ENCODE peak calls at places on chromosomes 5 and 9, in ten cellular contexts. N is right atrium auricular region; T is astrocyte of the spinal cord; W is CD8-positive, alpha-beta T cell; Y is fibroblast of villous mesenchyme; R is retinal pigment epithelial cell; L is IMR-90; P is uterus; A is OCI-LY7; O is PC-3. I is an unnamed sample.

GRCh38 chr9:36470891-36471290 is 70.8 kb upstream of the RNF38 start:
- DNase-seq in Y (peak), P (peak), W (peak), R (no peak), L (peak), A (peak), O (no peak), N (no peak), T (peak), I (no peak)

GRCh38 chr9:115781361-115781760 is 372.2 kb upstream of the PAPPA start:
- DNase-seq in L (no peak), Y (no peak), T (no peak), R (no peak), A (no peak), O (peak), N (no peak), W (no peak), P (no peak), I (no peak)

GRCh38 chr5:150593593-150593992 is 46.9 kb upstream of the SYNPO start:
- DNase-seq in W (no peak), R (no peak), O (no peak), A (no peak), Y (peak), L (no peak), N (peak), P (no peak), T (no peak), I (no peak)

GRCh38 chr9:3330792-3331420 is 194.9 kb downstream of the RFX3 start:
- DNase-seq in A (no peak), L (peak), Y (no peak), T (peak), P (no peak), N (no peak), R (peak), O (peak), W (no peak), I (no peak)

GRCh38 chr5:59673438-59674058 is 220.0 kb downstream of the PDE4D start:
- DNase-seq in R (no peak), Y (peak), O (peak), A (peak), N (no peak), P (no peak), T (peak), W (no peak), L (peak), I (no peak)

GRCh38 chr5:148740966-148741742 is 85.3 kb upstream of the ADRB2 start:
- DNase-seq in R (peak), T (peak), L (peak), W (no peak), A (peak), N (no peak), O (peak), Y (peak), P (no peak), I (peak)

GRCh38 chr5:177303925-177304391 is 359 bp downstream of the PRELID1 start:
- DNase-seq in Y (no peak), T (no peak), L (no peak), P (no peak), R (no peak), A (peak), O (no peak), N (no peak), W (no peak), I (no peak)

GRCh38 chr5:157390179-157390923 is 69.7 kb upstream of the NIPAL4 start:
- DNase-seq in R (peak), T (peak), W (peak), Y (peak), A (no peak), P (peak), L (peak), O (peak), N (no peak), I (peak)

GRCh38 chr9:23543420-23543819 is 282.6 kb downstream of the ELAVL2 start:
- DNase-seq in Y (no peak), T (peak), O (peak), N (no peak), R (no peak), L (no peak), A (no peak), P (no peak), W (no peak), I (no peak)

GRCh38 chr9:132142883-132143282 is 19.0 kb upstream of the NTNG2 start:
- DNase-seq in O (peak), L (no peak), A (no peak), P (no peak), R (no peak), Y (no peak), N (no peak), W (no peak), T (no peak), I (no peak)

GRCh38 chr9:38062498-38063362 is 6.3 kb downstream of the SHB start:
- DNase-seq in L (peak), P (no peak), Y (peak), A (no peak), N (no peak), W (no peak), T (peak), R (peak), O (peak), I (no peak)

GRCh38 chr5:134449167-134449566 is 37.5 kb upstream of the CDKN2AIPNL start:
- DNase-seq in R (no peak), N (no peak), O (no peak), T (no peak), Y (no peak), L (no peak), A (no peak), P (no peak), W (no peak), I (no peak)

GRCh38 chr5:93461751-93462150 is 119.3 kb downstream of the NR2F1-AS1 start:
- DNase-seq in N (no peak), Y (peak), L (peak), W (no peak), T (peak), O (peak), P (no peak), A (no peak), R (no peak), I (no peak)

GRCh38 chr9:32783168-32783891 is at the start of gene TMEM215:
- DNase-seq in N (no peak), T (peak), R (no peak), P (no peak), A (no peak), Y (no peak), O (no peak), W (no peak), L (no peak), I (no peak)

GRCh38 chr9:116395409-116396037 is 241.9 kb downstream of the PAPPA start:
- DNase-seq in T (no peak), R (no peak), P (no peak), L (no peak), Y (peak), N (no peak), W (no peak), A (peak), O (no peak), I (no peak)

GRCh38 chr9:114583371-114583770 is 4.2 kb upstream of the ATP6V1G1 start:
- DNase-seq in T (no peak), P (no peak), A (no peak), R (no peak), Y (no peak), W (no peak), N (no peak), L (no peak), O (no peak), I (no peak)

GRCh38 chr5:44665101-44665701 is 143.5 kb upstream of the MRPS30 start:
- DNase-seq in N (no peak), L (no peak), O (peak), R (no peak), P (no peak), A (no peak), Y (peak), W (no peak), T (no peak), I (no peak)

GRCh38 chr5:34892414-34892813 is 22.9 kb downstream of the RAD1 start:
- DNase-seq in W (no peak), O (no peak), A (no peak), P (no peak), Y (no peak), T (no peak), N (no peak), R (no peak), L (no peak), I (no peak)
- H3K4me3 ChIP-seq in W (no peak), O (no peak), A (no peak), P (no peak), Y (no peak), T (no peak), N (no peak), R (no peak), L (no peak), I (no peak)

GRCh38 chr5:138464388-138465287 is 641 bp upstream of the EGR1 start:
- DNase-seq in N (peak), T (peak), R (peak), A (peak), Y (peak), O (peak), L (peak), P (peak), W (peak), I (peak)
- TF ChIP-seq CTCF in N (peak), T (no peak), R (no peak), A (peak), Y (no peak), O (peak), L (no peak), P (peak), W (peak), I (peak)

DNA sequence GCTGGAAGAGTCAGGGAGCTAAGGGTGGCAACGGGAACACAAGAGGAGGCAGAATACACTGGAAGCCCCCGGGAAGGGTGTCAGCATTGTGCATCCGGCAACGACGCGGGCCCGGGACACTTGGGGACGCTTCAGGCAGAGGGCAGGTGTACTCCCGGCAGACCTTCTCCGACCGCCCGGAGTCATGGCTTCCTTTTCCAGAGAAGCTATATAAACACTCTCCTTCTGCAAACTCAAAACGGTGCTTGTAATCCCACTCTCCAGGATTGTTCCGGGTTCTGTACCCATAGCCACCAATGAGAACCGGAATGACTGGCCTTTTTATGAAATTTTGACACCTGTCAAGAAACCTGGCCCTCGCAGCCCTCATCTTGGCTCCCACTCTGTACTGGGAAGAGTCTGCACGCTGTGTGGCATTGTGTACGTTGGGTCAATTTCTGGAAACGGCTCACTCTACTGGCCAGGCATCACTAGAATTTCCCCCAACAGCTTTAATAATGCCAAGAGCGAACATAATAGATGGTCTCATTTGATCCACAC is 462 bp upstream of the MCC start:
- DNase-seq in N (no peak), L (peak), T (no peak), O (peak), W (no peak), R (no peak), Y (no peak), P (no peak), A (no peak), I (no peak)
- H3K4me3 ChIP-seq in N (peak), L (peak), T (peak), O (peak), W (peak), R (peak), Y (peak), P (peak), A (no peak), I (peak)

GRCh38 chr5:28896949-28897348 is 1858.6 kb upstream of the CDH9 start:
- DNase-seq in O (peak), R (peak), L (no peak), N (no peak), A (no peak), Y (no peak), T (peak), P (no peak), W (no peak), I (no peak)
- TF ChIP-seq CTCF in O (peak), R (peak), L (no peak), N (no peak), A (no peak), Y (no peak), T (peak), P (no peak), W (no peak), I (no peak)

GRCh38 chr9:124045076-124045829 is 33.7 kb downstream of the LHX2 start:
- DNase-seq in P (peak), R (no peak), W (no peak), A (no peak), L (peak), T (peak), Y (peak), O (no peak), N (peak), I (no peak)
- H3K4me3 ChIP-seq in P (peak), R (peak), W (no peak), A (no peak), L (peak), T (peak), Y (peak), O (peak), N (peak), I (peak)

GRCh38 chr5:95845401-95845800 is 22.9 kb upstream of the GLRX start:
- DNase-seq in A (no peak), O (no peak), L (no peak), P (no peak), Y (no peak), T (no peak), R (no peak), W (no peak), N (peak), I (no peak)

GRCh38 chr5:95846554-95847260 is 24.2 kb upstream of the GLRX start:
- DNase-seq in A (peak), L (peak), O (peak), W (peak), R (no peak), N (peak), T (peak), Y (peak), P (peak), I (no peak)

GRCh38 chr5:95850391-95850894 is 27.9 kb upstream of the GLRX start:
- DNase-seq in T (no peak), W (no peak), P (no peak), Y (peak), L (no peak), O (no peak), R (no peak), N (peak), A (no peak), I (no peak)

GRCh38 chr5:95848701-95849100 is 26.2 kb upstream of the GLRX start:
- DNase-seq in R (no peak), O (no peak), L (peak), W (no peak), P (no peak), A (no peak), Y (no peak), T (no peak), N (peak), I (no peak)

GRCh38 chr5:95847261-95847592 is 24.7 kb upstream of the GLRX start:
- DNase-seq in L (no peak), W (no peak), Y (no peak), O (no peak), R (no peak), P (no peak), N (no peak), T (no peak), A (no peak), I (no peak)
- TF ChIP-seq CTCF in L (no peak), W (peak), Y (no peak), O (no peak), R (no peak), P (no peak), N (peak), T (no peak), A (peak), I (no peak)

GRCh38 chr5:54897001-54897400 is 88.4 kb downstream of the ESM1 start:
- DNase-seq in W (no peak), R (no peak), T (no peak), A (no peak), N (no peak), O (no peak), P (no peak), Y (no peak), L (no peak), I (no peak)
- H3K4me3 ChIP-seq in W (no peak), R (no peak), T (no peak), A (no peak), N (no peak), O (no peak), P (no peak), Y (no peak), L (no peak), I (no peak)

GRCh38 chr5:38734353-38734752 is 111.5 kb upstream of the OSMR start:
- DNase-seq in W (no peak), T (no peak), R (no peak), P (no peak), L (no peak), Y (no peak), O (no peak), N (no peak), A (no peak), I (no peak)
- TF ChIP-seq CTCF in W (no peak), T (no peak), R (no peak), P (no peak), L (no peak), Y (peak), O (peak), N (no peak), A (no peak), I (no peak)

I was measured in AG04449.